ENCODE peak calls at places on chromosome 9, in eight cellular contexts. G, L, J, W, H, N, V and K are unnamed samples.

GRCh38 chr9:134710271-134710540 is 68.6 kb downstream of the COL5A1 start:
- DNase-seq in G (no peak), L (no peak), J (no peak), W (no peak), H (no peak), N (no peak), V (no peak), K (no peak)

GRCh38 chr9:137064027-137064879 is 6.1 kb downstream of the SAPCD2 start:
- DNase-seq in G (peak), L (peak), J (no peak), W (peak), H (peak), N (peak), V (peak), K (no peak)

GRCh38 chr9:136520053-136520540 is 25.8 kb downstream of the NOTCH1 start:
- DNase-seq in G (no peak), L (no peak), J (no peak), W (no peak), H (no peak), N (no peak), V (no peak), K (no peak)

GRCh38 chr9:83959061-83959460 is 21.0 kb downstream of the HNRNPK start:
- DNase-seq in G (peak), L (no peak), J (peak), W (no peak), H (peak), N (no peak), V (no peak), K (peak)

GRCh38 chr9:104906441-104907277 is 21.3 kb downstream of the ABCA1 start:
- DNase-seq in G (peak), L (no peak), J (peak), W (no peak), H (peak), N (no peak), V (no peak), K (peak)

GRCh38 chr9:133961226-133962165 is 30.6 kb downstream of the VAV2 start:
- DNase-seq in G (no peak), L (no peak), J (no peak), W (no peak), H (no peak), N (no peak), V (peak), K (no peak)

GRCh38 chr9:128020692-128021091 is 39.9 kb upstream of the EEIG1 start:
- DNase-seq in G (no peak), L (no peak), J (no peak), W (no peak), H (no peak), N (no peak), V (no peak), K (no peak)

GRCh38 chr9:8686502-8686901 is 886.9 kb upstream of the DMAC1 start:
- DNase-seq in G (peak), L (no peak), J (no peak), W (no peak), H (peak), N (no peak), V (no peak), K (no peak)

GRCh38 chr9:110316255-110316921 is 21.3 kb downstream of the TXNDC8 start:
- DNase-seq in G (peak), L (no peak), J (no peak), W (no peak), H (no peak), N (no peak), V (no peak), K (no peak)

GRCh38 chr9:129761901-129762359 is 9.1 kb upstream of the PTGES start:
- DNase-seq in G (peak), L (no peak), J (peak), W (no peak), H (no peak), N (no peak), V (no peak), K (peak)

GRCh38 chr9:113542741-113543140 is 79.2 kb downstream of the RGS3 start:
- DNase-seq in G (no peak), L (no peak), J (no peak), W (no peak), H (no peak), N (no peak), V (peak), K (no peak)